ENCODE peak calls at places on chromosomes 4 and X, in eight cellular contexts. Z is fibroblast of gingiva; Q is HT1080; T is frontal cortex; P is GM10248; J is left cardiac atrium; B is stromal cell of bone marrow; L is CD4-positive, alpha-beta memory T cell. I is an unnamed sample.

GRCh38 chrX:25337841-25338240 is 322.1 kb upstream of the ARX start:
- DNase-seq in L (no peak), J (no peak), Z (peak), P (no peak), T (no peak), Q (peak), B (no peak), I (no peak)

GRCh38 chrX:150935466-150935865 is 37.0 kb upstream of the CD99L2 start:
- DNase-seq in L (no peak), T (no peak), Z (peak), Q (peak), P (no peak), B (peak), J (no peak), I (no peak)

GRCh38 chr4:168221298-168221697 is 97.3 kb downstream of the DDX60 start:
- DNase-seq in Q (peak), J (no peak), T (no peak), P (no peak), L (no peak), Z (peak), B (peak), I (no peak)

GRCh38 chr4:73068496-73069337 is 799 bp downstream of the COX18 start:
- DNase-seq in B (no peak), Q (peak), Z (no peak), J (no peak), P (peak), T (no peak), L (peak), I (no peak)

GRCh38 chrX:23900220-23900797 is 7.4 kb downstream of the APOO start:
- DNase-seq in T (no peak), L (no peak), J (peak), B (no peak), P (no peak), Z (peak), Q (peak), I (no peak)

GRCh38 chrX:29315931-29316330 is 728.7 kb downstream of the IL1RAPL1 start:
- DNase-seq in B (no peak), Q (no peak), L (no peak), P (no peak), Z (no peak), J (no peak), T (no peak), I (no peak)

GRCh38 chr4:184811484-184812180 is 14.1 kb downstream of the ACSL1 start:
- DNase-seq in J (no peak), Q (no peak), B (no peak), P (no peak), L (no peak), T (no peak), Z (no peak), I (no peak)

GRCh38 chr4:40908702-40909362 is 159.1 kb downstream of the NSUN7 start:
- DNase-seq in T (no peak), B (peak), L (peak), P (peak), Z (peak), Q (peak), J (peak), I (peak)

GRCh38 chr4:42293967-42294822 is 103.1 kb upstream of the SHISA3 start:
- DNase-seq in B (no peak), T (no peak), P (no peak), L (no peak), Z (no peak), J (no peak), Q (no peak), I (no peak)

GRCh38 chrX:39814391-39814790 is 283.4 kb downstream of the BCOR start:
- DNase-seq in B (no peak), Z (peak), Q (peak), J (peak), L (peak), T (no peak), P (peak), I (no peak)

GRCh38 chrX:12480956-12481355 is 310.3 kb upstream of the PRPS2 start:
- DNase-seq in B (no peak), P (no peak), J (no peak), Z (no peak), Q (peak), L (no peak), T (no peak), I (no peak)

GRCh38 chr4:145830699-145831098 is 107.9 kb downstream of the ZNF827 start:
- DNase-seq in Z (no peak), J (no peak), P (peak), B (no peak), T (no peak), Q (no peak), L (no peak), I (no peak)

GRCh38 chrX:70452143-70452733 is 7.6 kb downstream of the DLG3 start:
- DNase-seq in Z (peak), B (no peak), J (peak), Q (peak), T (no peak), P (peak), L (peak), I (peak)

GRCh38 chr4:2647403-2648158 is 108.6 kb downstream of the TNIP2 start:
- DNase-seq in L (no peak), J (no peak), B (no peak), T (no peak), Q (no peak), P (no peak), Z (no peak), I (no peak)

GRCh38 chr4:6769984-6770420 is 12.5 kb upstream of the KIAA0232 start:
- DNase-seq in L (no peak), B (no peak), Q (no peak), J (no peak), P (no peak), T (no peak), Z (no peak), I (no peak)

GRCh38 chr4:40309250-40309774 is 25.8 kb upstream of the CHRNA9 start:
- DNase-seq in Q (peak), Z (peak), P (peak), L (peak), J (peak), T (peak), B (peak), I (peak)

GRCh38 chrX:76148753-76149152 is 24.1 kb upstream of the PBDC1 start:
- DNase-seq in P (no peak), Q (peak), Z (peak), L (peak), T (no peak), J (peak), B (no peak), I (no peak)

GRCh38 chrX:12946406-12946805 is 28.5 kb upstream of the TMSB4X start:
- DNase-seq in T (no peak), P (no peak), Q (no peak), Z (no peak), L (no peak), B (no peak), J (no peak), I (no peak)

GRCh38 chr4:155371432-155372043 is 5.2 kb downstream of the MAP9 start:
- DNase-seq in Q (peak), P (no peak), B (peak), J (no peak), Z (peak), T (no peak), L (peak), I (no peak)

GRCh38 chr4:175509320-175509719 is 302.7 kb downstream of the GPM6A start:
- DNase-seq in B (no peak), P (no peak), Q (peak), T (no peak), L (no peak), Z (no peak), J (no peak), I (no peak)

GRCh38 chr4:82372502-82372873 is 1.3 kb downstream of the HNRNPD start:
- DNase-seq in B (no peak), Q (peak), T (peak), J (peak), P (no peak), Z (no peak), L (peak), I (no peak)

GRCh38 chr4:72896515-72896914 is 173.0 kb downstream of the COX18 start:
- DNase-seq in Q (peak), T (no peak), P (no peak), B (peak), J (no peak), L (no peak), Z (peak), I (no peak)

GRCh38 chrX:10607233-10607632 is 13.2 kb downstream of the MID1 start:
- DNase-seq in Z (no peak), J (no peak), B (no peak), T (no peak), Q (no peak), P (no peak), L (no peak), I (no peak)

GRCh38 chrX:119757979-119758681 is at the start of gene SOWAHD:
- DNase-seq in P (no peak), B (no peak), Z (peak), L (peak), J (peak), T (no peak), Q (no peak), I (peak)

GRCh38 chr4:13766722-13767495 is 139.4 kb upstream of the BOD1L1 start:
- DNase-seq in B (no peak), Q (no peak), L (no peak), J (no peak), T (no peak), Z (peak), P (no peak), I (no peak)

GRCh38 chr4:39083164-39083563 is 21.1 kb downstream of the KLHL5 start:
- DNase-seq in Z (no peak), T (no peak), B (peak), J (no peak), L (no peak), P (no peak), Q (peak), I (no peak)

GRCh38 chr4:168257663-168258235 is 60.8 kb downstream of the DDX60 start:
- DNase-seq in Z (no peak), P (no peak), L (no peak), B (no peak), T (no peak), Q (no peak), J (no peak), I (no peak)

GRCh38 chrX:121389976-121390709 is 342.7 kb downstream of the GLUD2 start:
- DNase-seq in Z (peak), J (no peak), T (no peak), B (no peak), P (no peak), L (no peak), Q (peak), I (no peak)

GRCh38 chr4:103400405-103400804 is 202.3 kb upstream of the CENPE start:
- DNase-seq in P (no peak), J (no peak), Q (peak), B (no peak), T (no peak), L (no peak), Z (no peak), I (no peak)

I was measured in progenitor cell of endocrine pancreas.